ENCODE peak calls at places on chromosome X, in ten cellular contexts. X is psoas muscle, L is NCI-H82, K is Peyer's patch, Z is astrocyte, E is heart right ventricle, F is COR-L47, B is H4, G is amygdala, N is head of caudate nucleus. J is an unnamed sample.

GRCh38 chrX:109967151-109967550 is 35.8 kb upstream of the TMEM164 start:
- DNase-seq in X (no peak), K (no peak), G (no peak), B (no peak), L (no peak), Z (no peak), E (no peak), F (no peak), N (no peak), J (no peak)

GRCh38 chrX:40107291-40108083 is 9.7 kb upstream of the BCOR start:
- DNase-seq in E (peak), K (peak), F (peak), G (peak), Z (no peak), X (peak), L (peak), B (no peak), N (peak), J (peak)

GRCh38 chrX:53795583-53795982 is 109.1 kb upstream of the HUWE1 start:
- DNase-seq in K (no peak), Z (no peak), X (no peak), F (no peak), G (peak), L (no peak), E (no peak), N (no peak), B (no peak), J (no peak)

GRCh38 chrX:48683411-48683982 is at the start of gene WAS:
- DNase-seq in G (no peak), Z (no peak), F (no peak), L (no peak), N (no peak), E (no peak), K (peak), B (no peak), X (no peak), J (peak)

GRCh38 chrX:54944816-54945215 is 24.2 kb downstream of the TRO start:
- DNase-seq in X (no peak), E (no peak), Z (no peak), N (no peak), B (no peak), G (no peak), K (no peak), F (no peak), L (peak), J (no peak)

GRCh38 chrX:46791927-46792825 is 33.3 kb upstream of the SLC9A7 start:
- DNase-seq in F (peak), K (no peak), N (no peak), X (no peak), Z (peak), E (no peak), L (no peak), G (no peak), B (peak), J (no peak)

GRCh38 chrX:24027985-24028384 is 999 bp upstream of the KLHL15 start:
- DNase-seq in B (no peak), F (no peak), L (no peak), K (no peak), N (no peak), E (no peak), G (no peak), Z (no peak), X (no peak), J (no peak)

GRCh38 chrX:54029543-54030143 is 14.6 kb downstream of the PHF8 start:
- DNase-seq in G (no peak), N (no peak), K (no peak), E (no peak), F (no peak), Z (no peak), B (no peak), X (no peak), L (no peak), J (no peak)

GRCh38 chrX:65406532-65406931 is 128.1 kb downstream of the LAS1L start:
- DNase-seq in G (no peak), F (no peak), X (no peak), N (peak), B (no peak), E (peak), Z (no peak), K (no peak), L (peak), J (peak)

GRCh38 chrX:149630681-149631292 is 805 bp downstream of the TMEM185A start:
- DNase-seq in B (peak), G (no peak), E (no peak), F (no peak), K (no peak), Z (peak), N (no peak), X (no peak), L (peak), J (no peak)

GRCh38 chrX:13697440-13697839 is 8.5 kb downstream of the RAB9A start:
- DNase-seq in K (no peak), B (no peak), E (no peak), L (no peak), Z (no peak), G (no peak), N (no peak), X (no peak), F (no peak), J (no peak)

GRCh38 chrX:117998171-117998570 is 118.4 kb downstream of the KLHL13 start:
- DNase-seq in Z (no peak), F (no peak), N (no peak), L (no peak), G (no peak), E (no peak), X (no peak), K (no peak), B (no peak), J (no peak)

GRCh38 chrX:132480581-132481203 is 8.1 kb downstream of the MBNL3 start:
- DNase-seq in E (no peak), N (no peak), L (no peak), B (peak), X (peak), F (peak), G (peak), Z (peak), K (peak), J (peak)

GRCh38 chrX:85244411-85245210 is 820 bp downstream of the ZNF711 start:
- DNase-seq in G (no peak), E (no peak), K (no peak), B (peak), N (no peak), L (peak), Z (peak), X (no peak), F (peak), J (peak)

GRCh38 chrX:108199691-108200090 is 108.1 kb downstream of the ATG4A start:
- DNase-seq in L (peak), N (no peak), B (peak), Z (no peak), X (no peak), E (no peak), F (peak), G (no peak), K (no peak), J (no peak)

GRCh38 chrX:30283456-30284200 is 25.6 kb downstream of the NR0B1 start:
- DNase-seq in K (no peak), G (no peak), Z (peak), B (peak), N (no peak), L (no peak), X (no peak), F (no peak), E (no peak), J (no peak)

GRCh38 chrX:69124108-69124507 is 41.1 kb downstream of the PJA1 start:
- DNase-seq in E (no peak), F (no peak), K (no peak), X (no peak), L (no peak), Z (peak), B (no peak), G (no peak), N (no peak), J (no peak)

GRCh38 chrX:50403903-50404302 is 66.7 kb downstream of the DGKK start:
- DNase-seq in K (no peak), E (no peak), Z (no peak), F (no peak), X (no peak), N (no peak), B (no peak), G (no peak), L (no peak), J (no peak)

GRCh38 chrX:10240918-10241317 is 84.1 kb downstream of the CLCN4 start:
- DNase-seq in E (no peak), N (no peak), L (no peak), K (no peak), F (no peak), X (no peak), B (no peak), Z (peak), G (no peak), J (no peak)

GRCh38 chrX:103051260-103051789 is 12.6 kb downstream of the BEX1 start:
- DNase-seq in K (no peak), F (no peak), Z (no peak), X (no peak), N (no peak), B (no peak), E (no peak), L (no peak), G (no peak), J (no peak)

GRCh38 chrX:47578692-47579091 is 3.5 kb upstream of the TIMP1 start:
- DNase-seq in B (no peak), F (no peak), E (no peak), Z (no peak), X (no peak), K (no peak), G (no peak), L (no peak), N (no peak), J (no peak)

GRCh38 chrX:154600962-154601374 is 16.0 kb downstream of the CTAG1A start:
- DNase-seq in G (no peak), L (no peak), E (no peak), X (no peak), K (no peak), Z (peak), B (peak), F (no peak), N (no peak), J (no peak)

GRCh38 chrX:150694738-150695410 is 1.7 kb downstream of the MTMR1 start:
- DNase-seq in K (no peak), Z (no peak), N (no peak), G (no peak), E (no peak), B (no peak), X (no peak), F (no peak), L (peak), J (no peak)

GRCh38 chrX:10900585-10901289 is 210.4 kb upstream of the HCCS start:
- DNase-seq in G (no peak), Z (peak), N (no peak), X (no peak), E (no peak), L (no peak), B (no peak), K (no peak), F (no peak), J (no peak)

GRCh38 chrX:17613979-17614572 is 123.2 kb upstream of the SCML1 start:
- DNase-seq in E (no peak), L (no peak), B (peak), G (no peak), Z (peak), F (peak), X (no peak), K (no peak), N (no peak), J (no peak)

GRCh38 chrX:121782544-121782943 is 735.1 kb downstream of the GLUD2 start:
- DNase-seq in B (no peak), E (no peak), F (no peak), G (no peak), L (no peak), N (no peak), Z (no peak), X (no peak), K (no peak), J (no peak)

GRCh38 chrX:136738049-136738729 is 42.5 kb downstream of the ARHGEF6 start:
- DNase-seq in X (no peak), L (no peak), B (no peak), F (no peak), Z (no peak), E (no peak), K (no peak), N (no peak), G (no peak), J (no peak)

GRCh38 chrX:53195401-53195800 is 29.6 kb downstream of the KDM5C start:
- DNase-seq in G (no peak), N (no peak), F (no peak), X (no peak), L (no peak), B (no peak), Z (no peak), E (no peak), K (no peak), J (no peak)

GRCh38 chrX:68383540-68383939 is 49.8 kb downstream of the OPHN1 start:
- DNase-seq in F (no peak), N (no peak), X (no peak), K (no peak), L (no peak), Z (no peak), B (no peak), E (no peak), G (no peak), J (no peak)

GRCh38 chrX:101383679-101384078 is 2.3 kb downstream of the BTK start:
- DNase-seq in E (no peak), G (no peak), L (no peak), B (no peak), X (no peak), Z (no peak), N (no peak), F (no peak), K (peak), J (no peak)

GRCh38 chrX:15664487-15665444 is at the start of gene CLTRN:
- DNase-seq in N (no peak), K (no peak), G (no peak), X (no peak), L (no peak), Z (no peak), E (no peak), F (no peak), B (no peak), J (no peak)

GRCh38 chrX:69503835-69504625 is at the start of gene NALF2:
- DNase-seq in Z (peak), N (peak), L (peak), F (peak), K (no peak), B (no peak), G (peak), X (peak), E (peak), J (no peak)

GRCh38 chrX:86021652-86022289 is 25.6 kb downstream of the CHM start:
- DNase-seq in N (no peak), F (no peak), L (no peak), Z (no peak), E (no peak), K (no peak), B (no peak), X (no peak), G (no peak), J (no peak)

GRCh38 chrX:45709381-45709780 is 508.7 kb upstream of the DIPK2B start:
- DNase-seq in E (no peak), Z (no peak), N (no peak), F (no peak), B (no peak), X (no peak), G (no peak), K (no peak), L (no peak), J (no peak)

GRCh38 chrX:129462707-129463106 is 60.6 kb downstream of the SMARCA1 start:
- DNase-seq in F (no peak), L (no peak), G (no peak), B (no peak), E (no peak), K (no peak), X (no peak), Z (no peak), N (no peak), J (no peak)

J was measured in spleen.